ENCODE peak calls at places on chromosomes 16 and 17, in nine cellular contexts. H, W, J, A, S, F, I, Q and K are unnamed samples.

GRCh38 chr17:39641883-39642282 is 4.9 kb downstream of the STARD3 start:
- DNase-seq in S (no peak), H (no peak), Q (peak), W (no peak), J (no peak), F (no peak), A (no peak), I (no peak), K (no peak)

GRCh38 chr17:62085511-62086408 is 20.7 kb upstream of the MED13 start:
- DNase-seq in J (no peak), A (no peak), W (no peak), S (no peak), Q (peak), H (no peak), F (no peak), I (no peak), K (no peak)

GRCh38 chr17:80887639-80888175 is 103.9 kb upstream of the CHMP6 start:
- DNase-seq in W (no peak), J (no peak), A (no peak), S (no peak), Q (no peak), H (no peak), F (no peak), I (peak), K (peak)

GRCh38 chr17:77420476-77420803 is 279.7 kb downstream of the SEC14L1 start:
- DNase-seq in A (no peak), I (no peak), F (no peak), H (no peak), W (no peak), Q (no peak), S (no peak), J (no peak), K (no peak)

GRCh38 chr16:30368122-30368791 is 2.0 kb downstream of the TBC1D10B start:
- DNase-seq in A (no peak), W (no peak), Q (peak), S (no peak), F (no peak), I (no peak), J (no peak), H (no peak), K (no peak)

GRCh38 chr16:87620201-87620495 is 17.8 kb downstream of the JPH3 start:
- DNase-seq in S (no peak), A (no peak), W (no peak), H (no peak), I (peak), Q (no peak), F (no peak), J (no peak), K (no peak)

GRCh38 chr17:10384175-10384574 is 11.4 kb upstream of the MYH13 start:
- DNase-seq in S (no peak), I (no peak), W (no peak), H (no peak), Q (no peak), F (no peak), J (no peak), A (no peak), K (no peak)

GRCh38 chr17:320809-321385 is 31.7 kb downstream of the RPH3AL start:
- DNase-seq in Q (no peak), W (no peak), F (no peak), S (no peak), H (no peak), I (peak), A (no peak), J (no peak), K (no peak)

GRCh38 chr16:72561-73537 is at the start of gene RHBDF1:
- DNase-seq in I (peak), F (peak), A (no peak), W (peak), J (peak), Q (peak), H (peak), S (peak), K (no peak)

GRCh38 chr16:10001258-10001785 is 180.9 kb downstream of the GRIN2A start:
- DNase-seq in S (no peak), W (no peak), F (no peak), A (no peak), I (no peak), H (no peak), Q (no peak), J (no peak), K (no peak)

GRCh38 chr16:57619606-57620315 is 8.7 kb upstream of the ADGRG1 start:
- DNase-seq in S (no peak), J (peak), F (no peak), Q (no peak), I (peak), H (no peak), W (peak), A (peak), K (no peak)

GRCh38 chr16:57858635-57859034 is 56.3 kb upstream of the KIFC3 start:
- DNase-seq in H (no peak), F (no peak), A (no peak), W (no peak), Q (no peak), S (no peak), J (no peak), I (no peak), K (no peak)

GRCh38 chr17:77327181-77327565 is 186.4 kb downstream of the SEC14L1 start:
- DNase-seq in H (no peak), S (no peak), J (peak), I (peak), Q (no peak), W (peak), F (peak), A (peak), K (no peak)

GRCh38 chr17:2965621-2966275 is 97.7 kb downstream of the OR1D5 start:
- DNase-seq in Q (no peak), S (peak), J (no peak), I (no peak), F (no peak), W (peak), H (peak), A (peak), K (no peak)

GRCh38 chr16:82062645-82063058 is 27.6 kb downstream of the HSD17B2 start:
- DNase-seq in W (no peak), Q (no peak), A (no peak), F (no peak), I (no peak), J (no peak), H (no peak), S (no peak), K (no peak)

GRCh38 chr17:29163563-29163962 is 16.6 kb downstream of the MYO18A start:
- DNase-seq in A (no peak), I (no peak), J (no peak), S (no peak), H (no peak), W (no peak), Q (no peak), F (no peak), K (no peak)

GRCh38 chr17:47275245-47275984 is 21.8 kb downstream of the ITGB3 start:
- DNase-seq in J (peak), S (peak), F (peak), Q (peak), W (peak), I (peak), A (peak), H (no peak), K (peak)

GRCh38 chr17:61399131-61400057 is at the start of gene TBX2:
- DNase-seq in A (peak), I (peak), W (peak), Q (no peak), S (peak), H (peak), F (no peak), J (peak), K (no peak)

GRCh38 chr17:15350777-15351486 is 9.5 kb upstream of the TEKT3 start:
- DNase-seq in F (no peak), J (peak), I (no peak), A (no peak), S (no peak), W (no peak), H (no peak), Q (no peak), K (no peak)

GRCh38 chr17:28413804-28414203 is 7.8 kb upstream of the SLC46A1 start:
- DNase-seq in W (no peak), A (no peak), S (no peak), H (no peak), Q (no peak), I (no peak), J (no peak), F (no peak), K (no peak)

GRCh38 chr16:71572497-71573116 is 4.3 kb downstream of the TAT start:
- DNase-seq in I (no peak), J (no peak), H (no peak), F (no peak), S (no peak), Q (no peak), A (no peak), W (no peak), K (no peak)

GRCh38 chr17:51097708-51098446 is 22.8 kb downstream of the SPAG9 start:
- DNase-seq in A (no peak), F (no peak), Q (no peak), W (no peak), J (no peak), I (no peak), H (no peak), S (peak), K (no peak)

DNA sequence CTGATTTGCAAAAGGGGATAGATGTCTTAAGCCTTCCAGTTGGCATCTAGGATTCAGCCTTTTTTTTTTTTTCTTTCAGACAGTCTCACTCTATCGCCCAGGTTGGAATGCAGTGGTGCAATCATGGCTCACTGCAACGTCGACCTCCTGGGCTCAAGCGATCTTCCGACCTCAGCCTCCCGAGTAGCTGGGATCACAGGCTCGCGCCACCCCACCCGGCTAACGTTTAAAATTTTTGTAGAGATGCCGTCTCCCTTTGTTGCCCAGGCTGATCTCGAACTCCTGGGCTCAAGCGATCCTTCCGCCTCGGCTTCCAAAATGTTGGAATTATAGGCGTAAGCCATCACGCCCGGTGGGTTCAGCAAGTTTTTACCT is 571 bp upstream of the CCP110 start:
- DNase-seq in A (no peak), J (peak), I (no peak), Q (no peak), S (no peak), F (no peak), W (no peak), H (no peak), K (no peak)
- H3K27ac ChIP-seq in A (no peak), J (peak), I (no peak), Q (peak), S (no peak), F (no peak), W (no peak), H (no peak), K (peak)

DNA sequence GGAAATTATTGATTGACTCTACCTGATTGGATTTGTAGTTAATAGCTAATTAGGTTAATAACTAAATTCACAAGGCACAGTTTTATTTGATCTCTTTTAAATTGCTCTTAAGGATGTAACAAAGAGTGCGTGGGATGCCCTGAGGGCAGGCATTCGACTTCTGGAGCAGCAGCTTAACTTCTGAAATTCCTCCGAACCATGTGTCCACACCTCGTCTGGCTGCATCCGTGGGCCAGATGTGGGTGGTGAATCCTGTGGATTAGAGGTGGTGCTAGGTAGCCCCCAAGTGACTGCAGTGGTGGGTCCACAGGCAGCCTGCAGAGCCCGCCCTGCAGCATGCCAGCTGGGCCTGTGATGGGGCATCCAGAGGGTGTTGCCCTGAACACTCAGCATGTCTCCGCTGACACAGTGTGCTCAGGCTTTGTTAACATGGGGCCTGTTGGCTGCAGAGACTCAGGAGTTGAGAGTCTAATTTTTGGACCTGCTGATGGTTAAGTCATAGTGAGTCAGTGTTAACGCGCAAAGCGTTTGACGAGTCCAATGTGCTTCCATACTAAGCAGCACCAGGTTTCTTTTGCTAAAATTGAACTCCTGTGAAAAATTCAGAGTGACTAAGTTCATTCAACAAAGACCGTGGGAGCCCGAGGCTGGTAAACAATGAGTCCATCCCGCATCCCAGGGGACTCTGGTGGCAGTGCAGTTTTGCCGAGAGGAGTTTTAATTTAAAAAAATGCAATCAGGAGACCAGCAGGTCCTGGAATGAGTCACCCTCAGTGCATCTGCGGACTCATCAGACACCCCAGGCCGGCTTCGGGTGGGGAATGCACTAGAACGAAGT is 3.8 kb upstream of the NPB start:
- DNase-seq in J (no peak), H (peak), F (no peak), Q (no peak), I (peak), S (no peak), W (no peak), A (no peak), K (no peak)
- TF ChIP-seq CTCF in J (no peak), H (no peak), F (no peak), Q (no peak), I (no peak), S (no peak), W (no peak), A (no peak), K (no peak)

GRCh38 chr16:11797957-11798299 is 870 bp upstream of the ZC3H7A start:
- DNase-seq in Q (peak), F (peak), H (peak), I (no peak), S (no peak), W (no peak), J (no peak), A (no peak), K (no peak)

GRCh38 chr16:11795887-11796226 is 1.2 kb downstream of the ZC3H7A start:
- DNase-seq in H (no peak), I (peak), S (no peak), W (no peak), A (no peak), J (no peak), Q (no peak), F (no peak), K (no peak)

GRCh38 chr16:11799017-11799381 is 1.9 kb upstream of the ZC3H7A start:
- DNase-seq in F (no peak), I (no peak), Q (no peak), H (no peak), S (no peak), J (no peak), A (no peak), W (no peak), K (no peak)

GRCh38 chr16:11796227-11797165 is 562 bp downstream of the ZC3H7A start:
- DNase-seq in H (peak), S (peak), W (peak), A (peak), I (peak), F (peak), Q (peak), J (peak), K (peak)

DNA sequence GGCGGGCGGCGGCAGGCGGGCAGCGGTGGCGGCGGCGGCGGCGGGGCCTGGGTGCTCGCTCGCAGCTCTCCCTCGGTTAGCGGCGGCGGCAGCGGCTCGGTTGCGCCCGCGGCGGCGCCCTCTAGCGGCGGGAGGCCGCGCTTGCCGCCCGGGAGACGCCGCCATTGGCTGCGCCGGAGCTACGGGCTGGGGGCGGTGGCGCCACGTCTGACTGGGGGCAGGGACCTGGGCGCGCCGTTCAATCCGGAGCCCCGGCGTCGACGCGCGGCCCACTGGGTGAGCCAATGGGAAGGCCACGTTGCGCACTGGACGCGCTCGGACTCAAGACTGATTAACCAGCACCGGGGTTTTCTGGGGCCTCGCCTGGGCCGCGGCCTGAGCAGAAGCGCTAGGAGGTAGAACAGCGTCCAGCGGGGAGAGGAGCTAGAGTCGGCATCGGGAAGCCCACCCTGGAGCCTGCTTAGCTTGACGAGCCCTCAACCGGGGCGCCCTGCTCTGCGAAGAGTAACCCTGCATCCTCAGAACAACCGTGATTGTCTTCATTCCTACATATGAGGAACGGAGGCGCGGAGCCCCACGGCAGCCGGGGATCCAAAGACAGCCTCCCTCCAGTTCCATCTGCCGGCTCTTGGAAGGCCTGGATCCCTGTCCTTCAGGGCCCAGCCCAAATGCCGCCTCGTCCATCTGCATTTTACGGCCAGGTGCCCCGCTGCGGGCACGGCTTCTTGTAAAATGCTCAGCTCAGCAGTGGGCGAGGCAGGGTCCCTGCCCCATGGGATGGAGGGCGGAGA is at the start of gene ZC3H7A:
- DNase-seq in I (peak), W (peak), F (peak), Q (peak), A (peak), H (peak), S (peak), J (peak), K (peak)
- TF ChIP-seq POLR2A in I (peak), W (peak), F (peak), Q (peak), A (peak), H (peak), S (peak), J (peak), K (peak)

DNA sequence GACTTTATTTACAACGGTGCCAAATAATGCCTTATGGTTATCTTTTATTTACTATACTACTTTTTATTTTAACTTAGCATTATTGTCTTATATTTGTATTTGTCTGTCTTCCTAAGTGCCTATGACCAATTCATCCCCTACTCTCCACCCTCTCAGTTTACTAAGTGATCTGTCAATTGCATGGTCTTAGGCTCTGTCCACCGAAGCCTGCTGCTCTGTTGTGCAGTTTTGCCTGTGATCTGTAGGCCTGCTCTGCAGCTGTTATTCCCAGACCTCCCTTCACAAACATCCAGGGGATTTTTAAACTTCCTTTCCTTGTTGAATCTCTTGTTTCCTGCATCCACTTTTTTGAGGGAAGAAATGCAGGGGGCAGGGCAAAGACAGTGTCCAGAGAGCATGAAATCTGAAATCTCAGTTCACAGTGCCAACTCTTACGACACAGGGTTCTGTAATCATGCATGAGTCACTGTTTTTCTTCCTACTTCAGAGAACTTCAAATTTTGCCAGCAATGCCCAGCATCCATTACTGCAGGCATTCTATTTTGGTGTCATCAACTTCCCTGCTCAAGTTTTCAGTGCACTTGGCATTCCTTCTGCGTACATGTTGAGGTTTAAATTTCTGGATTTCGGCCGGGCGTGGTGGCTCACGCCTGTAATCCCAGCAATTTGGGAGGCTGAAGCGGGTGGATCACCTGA is 11.4 kb downstream of the SLFN5 start:
- DNase-seq in F (peak), A (peak), W (peak), H (peak), J (peak), Q (no peak), I (no peak), S (peak), K (peak)
- H3K27ac ChIP-seq in F (no peak), A (peak), W (peak), H (peak), J (peak), Q (no peak), I (peak), S (no peak), K (peak)

DNA sequence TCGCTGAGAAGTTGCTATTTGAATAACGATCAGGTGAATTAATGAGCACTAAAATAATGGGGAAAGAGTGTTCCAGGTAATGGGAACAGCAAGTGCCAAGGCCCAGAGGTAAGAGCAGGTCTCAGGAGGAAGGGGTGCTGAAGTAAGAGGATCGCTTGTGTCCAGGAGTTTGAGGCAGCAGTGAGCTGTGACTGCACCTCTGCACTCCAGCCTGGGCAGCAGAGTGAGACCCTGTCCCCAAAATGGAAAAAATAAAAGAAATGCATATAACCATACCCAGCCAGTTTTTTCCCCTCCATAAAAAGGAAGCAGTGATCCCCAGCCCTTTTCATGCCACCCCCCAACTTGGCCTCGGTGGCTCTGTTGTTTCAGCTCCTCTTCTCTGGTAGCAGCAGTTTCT is 16.8 kb upstream of the HAS3 start:
- DNase-seq in Q (no peak), S (no peak), W (no peak), H (no peak), F (no peak), I (peak), J (no peak), A (no peak), K (no peak)
- TF ChIP-seq CTCF in Q (no peak), S (no peak), W (no peak), H (no peak), F (no peak), I (no peak), J (no peak), A (no peak), K (no peak)

DNA sequence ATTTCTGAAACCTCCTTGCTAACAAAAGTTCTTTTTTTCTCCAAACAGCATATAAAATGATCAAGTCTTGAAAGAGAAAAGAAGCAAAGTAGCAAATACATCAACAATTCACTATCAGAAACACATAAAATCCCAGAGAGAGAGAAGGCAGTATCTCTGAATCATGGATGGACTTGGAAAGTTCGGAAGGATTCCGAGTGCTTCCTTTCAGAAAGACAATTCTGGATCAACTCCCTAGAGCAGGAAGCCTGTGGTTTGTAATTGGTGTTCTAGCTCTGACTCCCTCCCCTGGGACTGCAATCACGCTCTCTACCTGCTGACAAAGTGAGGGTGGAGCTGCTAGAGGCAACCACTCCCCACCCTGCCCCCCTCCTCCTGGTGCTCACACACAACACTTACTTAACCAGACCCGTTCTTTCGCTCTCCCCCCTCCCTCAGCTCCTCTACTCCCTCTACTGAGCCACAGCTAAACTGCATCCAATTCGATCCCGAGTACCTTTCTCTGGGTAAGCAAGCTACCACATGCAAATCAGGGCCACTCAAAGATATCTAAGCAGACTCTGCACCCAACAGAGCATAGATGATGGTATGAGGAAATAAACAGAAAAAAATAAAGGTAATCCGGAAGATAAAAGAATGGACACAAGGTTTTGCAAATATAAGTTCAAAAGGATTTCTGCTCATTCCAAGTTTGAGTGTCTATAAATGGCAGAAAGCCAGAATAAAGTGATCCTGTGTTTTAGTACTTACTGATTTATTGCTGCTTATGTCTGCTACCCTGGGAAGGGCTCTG is at the start of gene RNF43:
- DNase-seq in H (peak), Q (peak), S (peak), I (peak), W (peak), A (peak), J (peak), F (peak), K (peak)
- TF ChIP-seq POLR2A in H (no peak), Q (peak), S (peak), I (no peak), W (peak), A (peak), J (no peak), F (no peak), K (no peak)